ENCODE peak calls at places on chromosomes 16 and 17, in four cellular contexts. Y is NCI-H524, A is GM23338, I is anterior cingulate cortex. P is an unnamed sample.

GRCh38 chr17:51869387-51869786 is 289.1 kb downstream of the CA10 start:
- DNase-seq in I (no peak), Y (no peak), A (peak; percentile 79), P (peak; percentile 51)

GRCh38 chr17:4769628-4770027 is 2.1 kb upstream of the TM4SF5 start:
- DNase-seq in Y (no peak), I (no peak), A (no peak), P (peak; percentile 26)

GRCh38 chr17:72634621-72635020 is 457.9 kb downstream of the SLC39A11 start:
- DNase-seq in A (no peak), I (no peak), Y (no peak), P (peak; percentile 81)

GRCh38 chr16:1158456-1159324 is 5.8 kb downstream of the CACNA1H start:
- DNase-seq in Y (peak; percentile 71), A (peak; percentile 55), I (no peak), P (no peak)

GRCh38 chr17:17736205-17737183 is 55.2 kb downstream of the RAI1 start:
- DNase-seq in I (no peak), A (no peak), Y (peak; percentile 87), P (no peak)

GRCh38 chr16:24970708-24971107 is 44.5 kb downstream of the ARHGAP17 start:
- DNase-seq in Y (no peak), A (no peak), I (no peak), P (no peak)

GRCh38 chr17:42016411-42016831 is 818 bp downstream of the DNAJC7 start:
- DNase-seq in I (no peak), Y (peak; percentile 28), A (no peak), P (peak; percentile 19)

GRCh38 chr17:83012873-83013778 is 66.3 kb upstream of the METRNL start:
- DNase-seq in I (no peak), Y (no peak), A (no peak), P (no peak)

GRCh38 chr17:62321451-62321850 is 58.9 kb upstream of the EFCAB3 start:
- DNase-seq in A (no peak), Y (no peak), I (no peak), P (no peak)

GRCh38 chr16:76941091-76941490 is 249.9 kb upstream of the MON1B start:
- DNase-seq in A (no peak), Y (peak; percentile 74), I (no peak), P (no peak)

GRCh38 chr16:21097151-21097550 is 53.5 kb downstream of the DNAH3 start:
- DNase-seq in A (no peak), I (no peak), Y (peak; percentile 44), P (no peak)

GRCh38 chr16:85608515-85608885 is 4.6 kb upstream of the GSE1 start:
- DNase-seq in I (no peak), Y (no peak), A (no peak), P (no peak)

GRCh38 chr17:30926516-30926915 is 4.8 kb downstream of the ADAP2 start:
- DNase-seq in A (no peak), Y (no peak), I (no peak), P (no peak)

GRCh38 chr17:41308251-41308917 is 725 bp downstream of the KRTAP16-1 start:
- DNase-seq in I (no peak), A (no peak), Y (no peak), P (no peak)

GRCh38 chr16:57958544-57958943 is 12.4 kb downstream of the CNGB1 start:
- DNase-seq in I (no peak), Y (no peak), A (no peak), P (no peak)

GRCh38 chr16:86697715-86698114 is 119.4 kb downstream of the FOXL1 start:
- DNase-seq in I (no peak), A (no peak), Y (no peak), P (no peak)

P was measured in LoVo.